ENCODE peak calls at places on chromosome 12, in six cellular contexts. G is mammary epithelial cell, B is pancreas, Q is tibial artery, Y is GM12878, L is ovary. D is an unnamed sample.
A peak's percentile ranks its signal among the peaks of the same experiment; 100 is the strongest.

GRCh38 chr12:124694846-124695497 is 127.6 kb upstream of the NCOR2 start:
- DNase-seq in L (no peak), Q (no peak), G (peak; percentile 93), B (no peak), Y (no peak), D (peak; percentile 86)

GRCh38 chr12:14207946-14208612 is 157.4 kb upstream of the ATF7IP start:
- DNase-seq in B (no peak), Y (no peak), Q (no peak), L (no peak), G (peak; percentile 79), D (no peak)

GRCh38 chr12:89825591-89826449 is 117.2 kb upstream of the ATP2B1 start:
- DNase-seq in B (no peak), G (no peak), Q (no peak), L (no peak), Y (peak; percentile 27), D (no peak)

GRCh38 chr12:120639771-120640721 is at the start of gene CABP1:
- DNase-seq in Q (no peak), G (no peak), B (peak; percentile 84), Y (no peak), L (no peak), D (no peak)

GRCh38 chr12:133215724-133216123 is 20.0 kb downstream of the ANHX start:
- DNase-seq in Q (no peak), L (no peak), G (no peak), Y (no peak), B (no peak), D (peak; percentile 5)

GRCh38 chr12:121529184-121529583 is 51.6 kb downstream of the KDM2B start:
- DNase-seq in B (no peak), Q (no peak), Y (no peak), L (no peak), G (no peak), D (no peak)

GRCh38 chr12:119802472-119802871 is 74.6 kb downstream of the CIT start:
- DNase-seq in L (no peak), G (no peak), B (no peak), Q (peak; percentile 59), Y (no peak), D (peak; percentile 74)

GRCh38 chr12:108530141-108530540 is 15.1 kb downstream of the FICD start:
- DNase-seq in L (no peak), G (no peak), Q (no peak), B (no peak), Y (no peak), D (no peak)

GRCh38 chr12:6688543-6688999 is 604 bp downstream of the ZNF384 start:
- DNase-seq in L (peak; percentile 62), B (peak; percentile 64), Q (peak; percentile 30), G (no peak), Y (peak; percentile 48), D (no peak)

GRCh38 chr12:92747151-92747550 is 44.4 kb downstream of the PLEKHG7 start:
- DNase-seq in L (no peak), Q (no peak), Y (no peak), G (no peak), B (no peak), D (no peak)

GRCh38 chr12:47088021-47088944 is 8.5 kb upstream of the AMIGO2 start:
- DNase-seq in G (peak; percentile 94), Q (no peak), Y (no peak), L (no peak), B (no peak), D (no peak)

GRCh38 chr12:52027085-52027843 is 20.5 kb downstream of the TAMALIN start:
- DNase-seq in B (no peak), Y (no peak), G (no peak), Q (no peak), L (no peak), D (no peak)
- H3K4me1 ChIP-seq in B (peaks cover 2% of the 10 kb centered on the region), Y (peaks cover 15% of the 10 kb centered on the region), G (peaks cover 19% of the 10 kb centered on the region), Q (peaks cover 31% of the 10 kb centered on the region), L (peaks cover 8% of the 10 kb centered on the region), D (peaks cover 76% of the 10 kb centered on the region)

GRCh38 chr12:118050972-118051910 is 9.7 kb downstream of the WSB2 start:
- DNase-seq in B (no peak), L (no peak), Y (no peak), G (no peak), Q (no peak), D (no peak)

GRCh38 chr12:118052324-118053070 is 8.5 kb downstream of the WSB2 start:
- DNase-seq in L (peak; percentile 73), Q (peak; percentile 78), B (peak; percentile 69), G (peak; percentile 97), Y (no peak), D (peak; percentile 91)

GRCh38 chr12:118055865-118056773 is 4.9 kb downstream of the WSB2 start:
- DNase-seq in L (no peak), Q (no peak), G (no peak), B (no peak), Y (no peak), D (no peak)

GRCh38 chr12:118055144-118055557 is 5.8 kb downstream of the WSB2 start:
- DNase-seq in Q (peak; percentile 30), L (peak; percentile 41), Y (no peak), B (no peak), G (no peak), D (no peak)

GRCh38 chr12:118053071-118053985 is 7.7 kb downstream of the WSB2 start:
- DNase-seq in L (no peak), B (no peak), Y (no peak), Q (no peak), G (no peak), D (no peak)
- H3K4me1 ChIP-seq in L (peaks cover 21% of the 10 kb centered on the region), B (peaks cover 37% of the 10 kb centered on the region), Y (no peaks in the 10 kb centered on the region), Q (peaks cover 28% of the 10 kb centered on the region), G (peaks cover 23% of the 10 kb centered on the region), D (peaks cover 50% of the 10 kb centered on the region)

GRCh38 chr12:2167231-2167630 is 114.4 kb downstream of the CACNA1C start:
- DNase-seq in B (no peak), Y (no peak), Q (no peak), G (no peak), L (no peak), D (no peak)
- H3K4me1 ChIP-seq in B (no peaks in the 10 kb centered on the region), Y (no peaks in the 10 kb centered on the region), Q (peaks cover 55% of the 10 kb centered on the region), G (peaks cover 21% of the 10 kb centered on the region), L (peaks cover 12% of the 10 kb centered on the region), D (peaks cover 60% of the 10 kb centered on the region)

GRCh38 chr12:105482976-105483375 is 152.5 kb downstream of the C12orf75 start:
- DNase-seq in L (no peak), G (no peak), Y (no peak), B (no peak), Q (no peak), D (no peak)

GRCh38 chr12:105483691-105484090 is 153.2 kb downstream of the C12orf75 start:
- DNase-seq in G (no peak), Q (no peak), B (no peak), L (no peak), Y (no peak), D (no peak)

GRCh38 chr12:105479710-105480109 is 149.2 kb downstream of the C12orf75 start:
- DNase-seq in Q (no peak), G (no peak), Y (no peak), L (no peak), B (no peak), D (no peak)

GRCh38 chr12:105480162-105480561 is 149.7 kb downstream of the C12orf75 start:
- DNase-seq in Y (no peak), G (no peak), B (no peak), Q (no peak), L (no peak), D (no peak)

DNA sequence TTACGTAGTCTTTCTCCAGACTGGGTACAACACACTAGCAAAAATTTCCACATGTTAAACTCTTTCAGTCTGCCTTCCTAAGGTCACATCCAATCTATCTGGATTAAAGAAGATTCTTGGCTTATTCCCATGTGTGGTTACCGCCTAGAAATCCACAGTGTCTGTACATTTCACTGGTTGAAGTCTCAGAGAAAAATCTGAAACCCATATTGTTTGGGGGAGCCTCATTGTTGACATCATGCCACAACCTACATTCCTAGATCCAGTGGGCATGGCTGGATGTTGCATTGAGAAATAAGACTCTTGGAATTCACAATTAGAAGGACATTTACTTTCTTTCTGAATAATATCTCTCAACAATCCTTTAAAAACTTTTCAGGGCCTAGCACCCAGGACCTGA is 151.4 kb downstream of the C12orf75 start:
- DNase-seq in L (no peak), Y (no peak), Q (no peak), B (no peak), G (no peak), D (no peak)
- H3K4me1 ChIP-seq in L (peaks cover 5% of the 10 kb centered on the region), Y (no peaks in the 10 kb centered on the region), Q (no peaks in the 10 kb centered on the region), B (no peaks in the 10 kb centered on the region), G (no peaks in the 10 kb centered on the region), D (no peaks in the 10 kb centered on the region)

D was measured in right atrium auricular region.